ENCODE peak calls at places on chromosomes 11 and 22, in four cellular contexts. T is WTC11, D is HepG2, X is K562. E is an unnamed sample.
A peak's percentile ranks its signal among the peaks of the same experiment; 100 is the strongest.

GRCh38 chr11:72511393-72512047 is 77.2 kb upstream of the CLPB start:
- DNase-seq in T (no peak), D (no peak), X (no peak), E (no peak)

GRCh38 chr11:58801302-58801701 is 43.2 kb downstream of the GLYATL2 start:
- DNase-seq in T (no peak), D (no peak), X (no peak), E (no peak)

GRCh38 chr11:29087404-29087803 is 929.4 kb downstream of the KCNA4 start:
- DNase-seq in T (no peak), D (no peak), X (no peak), E (no peak)

GRCh38 chr22:50531546-50532352 is 1.9 kb upstream of the TYMP start:
- DNase-seq in T (peak; percentile 68), D (no peak), X (no peak), E (peak; percentile 75)

GRCh38 chr22:46604306-46604690 is 15.9 kb upstream of the GRAMD4 start:
- DNase-seq in T (no peak), D (no peak), X (peak; percentile 91), E (no peak)

GRCh38 chr11:12546660-12547059 is 127.6 kb upstream of the TEAD1 start:
- DNase-seq in T (no peak), D (no peak), X (no peak), E (no peak)

GRCh38 chr11:63560506-63561179 is 2.5 kb downstream of the PLAAT2 start:
- DNase-seq in T (no peak), D (no peak), X (no peak), E (no peak)

GRCh38 chr11:63871962-63872832 is 33.3 kb downstream of the MARK2 start:
- DNase-seq in T (peak; percentile 55), D (peak; percentile 96), X (peak; percentile 90), E (peak; percentile 86)

GRCh38 chr22:19430890-19431541 is 517 bp downstream of the HIRA start:
- DNase-seq in T (peak; percentile 42), D (peak; percentile 39), X (peak; percentile 72), E (peak; percentile 11)

GRCh38 chr11:71301046-71301857 is 48.9 kb upstream of the SHANK2 start:
- DNase-seq in T (no peak), D (no peak), X (no peak), E (no peak)

GRCh38 chr22:46758867-46759290 is 3.6 kb upstream of the TBC1D22A start:
- DNase-seq in T (peak; percentile 70), D (peak; percentile 91), X (peak; percentile 23), E (peak; percentile 72)

GRCh38 chr22:17754233-17754925 is 19.9 kb downstream of the BID start:
- DNase-seq in T (peak; percentile 59), D (no peak), X (no peak), E (no peak)

GRCh38 chr11:1120532-1121342 is 37.0 kb upstream of the MUC5AC start:
- DNase-seq in T (peak; percentile 7), D (no peak), X (no peak), E (no peak)

GRCh38 chr11:95095858-95096587 is 6.4 kb downstream of the ENDOD1 start:
- DNase-seq in T (no peak), D (no peak), X (no peak), E (no peak)

GRCh38 chr11:5004429-5005274 is 10.0 kb downstream of the OR51L1 start:
- DNase-seq in T (peak; percentile 52), D (peak; percentile 36), X (peak; percentile 31), E (peak; percentile 5)

GRCh38 chr11:10625982-10626311 is 57.5 kb upstream of the LYVE1 start:
- DNase-seq in T (no peak), D (no peak), X (no peak), E (no peak)

GRCh38 chr11:66222358-66223149 is 45.9 kb upstream of the RAB1B start:
- DNase-seq in T (peak; percentile 94), D (peak; percentile 93), X (peak; percentile 88), E (peak; percentile 95)

GRCh38 chr22:45881524-45881875 is 95.5 kb downstream of the WNT7B start:
- DNase-seq in T (peak; percentile 3), D (no peak), X (no peak), E (no peak)

GRCh38 chr11:1359556-1359955 is 30.2 kb upstream of the BRSK2 start:
- DNase-seq in T (no peak), D (no peak), X (no peak), E (no peak)

GRCh38 chr22:31272522-31273446 is 19.5 kb downstream of the PIK3IP1 start:
- DNase-seq in T (peak; percentile 67), D (peak; percentile 52), X (peak; percentile 43), E (peak; percentile 39)

GRCh38 chr11:61814242-61814957 is 2.4 kb downstream of the FADS1 start:
- DNase-seq in T (no peak), D (peak; percentile 41), X (no peak), E (peak; percentile 82)

GRCh38 chr11:130510407-130511006 is 62.1 kb downstream of the ADAMTS15 start:
- DNase-seq in T (no peak), D (no peak), X (no peak), E (no peak)

GRCh38 chr11:33399421-33399820 is 142.2 kb downstream of the HIPK3 start:
- DNase-seq in T (no peak), D (no peak), X (no peak), E (no peak)

GRCh38 chr11:75655619-75656018 is 13.2 kb downstream of the MAP6 start:
- DNase-seq in T (no peak), D (no peak), X (no peak), E (no peak)

GRCh38 chr11:13168281-13168680 is 109.3 kb upstream of the BMAL1 start:
- DNase-seq in T (no peak), D (no peak), X (no peak), E (no peak)

GRCh38 chr22:30290679-30291333 is 1.5 kb upstream of the CASTOR1 start:
- DNase-seq in T (no peak), D (peak; percentile 63), X (no peak), E (no peak)

DNA sequence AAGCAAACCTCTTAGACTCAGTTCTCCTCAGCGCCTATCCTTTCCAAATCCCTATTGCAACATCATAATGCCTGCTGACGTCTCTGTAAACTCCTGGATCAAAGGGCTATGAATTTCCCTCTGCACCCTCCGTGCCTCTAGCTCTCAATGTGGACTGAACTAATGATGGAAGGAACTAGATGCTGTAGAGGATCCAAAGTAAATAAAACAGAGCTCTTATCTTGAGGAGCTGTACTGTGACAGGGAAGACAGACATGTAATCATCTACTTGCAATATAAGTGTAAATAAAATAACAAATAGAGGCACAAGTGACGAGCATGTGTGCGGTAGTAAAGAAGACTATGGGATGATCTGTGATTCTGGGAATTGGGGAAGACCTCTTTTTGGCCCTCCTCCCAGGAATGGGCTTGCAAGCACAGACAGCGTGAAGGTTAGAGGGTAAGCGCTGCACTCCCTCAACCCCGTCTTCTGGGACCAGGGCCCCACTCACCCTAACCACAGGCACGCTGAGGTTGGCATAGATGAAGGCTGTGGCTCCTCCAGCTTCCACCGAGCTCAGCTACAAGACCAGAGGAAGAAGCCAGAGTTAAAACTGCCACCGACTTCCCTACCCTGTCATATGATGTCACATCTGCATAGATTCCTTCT is 42.2 kb downstream of the P4HA3 start:
- DNase-seq in T (no peak), D (no peak), X (no peak), E (no peak)
- TF ChIP-seq NR3C1 in T (no peak), D (no peak), X (no peak), E (no peak)

DNA sequence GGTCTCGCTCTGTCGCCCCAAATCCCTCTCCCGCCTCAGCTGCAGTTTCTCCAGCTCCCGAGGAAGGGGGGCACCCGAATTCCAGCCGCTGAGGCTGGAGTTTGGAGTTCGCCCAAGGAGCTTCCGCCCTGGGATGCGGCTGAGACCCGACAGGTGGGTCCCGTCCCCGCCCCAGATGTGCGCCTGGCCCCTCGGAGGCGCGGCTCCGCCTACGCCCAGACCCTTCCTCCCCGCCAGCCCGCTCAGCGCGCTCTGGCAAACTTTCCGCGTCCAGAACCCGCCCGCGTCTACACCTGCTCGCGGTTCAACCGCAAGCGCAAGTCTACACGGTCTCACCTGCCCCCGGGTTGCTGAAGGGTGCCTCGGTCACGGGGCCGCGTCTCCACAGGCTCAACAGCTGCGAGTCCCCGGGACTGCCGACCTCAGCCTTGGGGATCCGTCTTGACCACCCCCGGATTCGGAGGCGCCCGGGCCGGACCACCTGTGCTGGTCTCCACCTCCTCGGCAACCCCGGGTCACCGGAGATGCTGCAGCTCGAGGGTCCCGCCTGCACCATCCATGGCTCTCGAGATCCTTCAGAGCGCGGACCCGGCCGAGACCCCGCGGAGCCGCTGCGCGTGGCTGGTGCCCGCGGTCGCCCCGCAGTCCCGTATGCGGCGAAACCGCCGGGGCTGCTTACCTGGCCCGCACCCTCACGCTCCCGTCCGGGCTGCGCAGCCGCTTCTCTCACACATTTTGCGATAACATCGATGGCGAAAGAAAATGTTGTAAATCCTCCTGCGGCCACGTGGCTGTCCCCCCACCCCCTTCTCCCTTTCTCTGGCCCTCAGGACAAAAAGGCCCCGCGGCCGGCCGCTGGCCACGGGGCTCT is 63.6 kb downstream of the NFAM1 start:
- DNase-seq in T (peak; percentile 81), D (no peak), X (no peak), E (no peak)
- TF ChIP-seq NR3C1 in T (no peak), D (no peak), X (no peak), E (no peak)

GRCh38 chr22:44317163-44317455 is 4.4 kb upstream of the SHISAL1 start:
- DNase-seq in T (no peak), D (no peak), X (no peak), E (no peak)

GRCh38 chr22:44318751-44319150 is 6.0 kb upstream of the SHISAL1 start:
- DNase-seq in T (no peak), D (no peak), X (no peak), E (no peak)

GRCh38 chr22:44316393-44317162 is 3.8 kb upstream of the SHISAL1 start:
- DNase-seq in T (no peak), D (no peak), X (no peak), E (no peak)

GRCh38 chr22:44319685-44320084 is 6.9 kb upstream of the SHISAL1 start:
- DNase-seq in T (no peak), D (no peak), X (no peak), E (no peak)

GRCh38 chr22:44317886-44318637 is 5.3 kb upstream of the SHISAL1 start:
- DNase-seq in T (no peak), D (no peak), X (no peak), E (no peak)
- TF ChIP-seq NR3C1 in T (no peak), D (no peak), X (no peak), E (no peak)

GRCh38 chr11:57424802-57425564 is 1.9 kb downstream of the SLC43A3 start:
- DNase-seq in T (no peak), D (peak; percentile 20), X (peak; percentile 92), E (no peak)

GRCh38 chr11:57426439-57426753 is 525 bp downstream of the SLC43A3 start:
- DNase-seq in T (no peak), D (no peak), X (no peak), E (no peak)

GRCh38 chr11:57424137-57424801 is 2.7 kb downstream of the SLC43A3 start:
- DNase-seq in T (no peak), D (no peak), X (no peak), E (no peak)

GRCh38 chr11:57426754-57427691 is at the start of gene SLC43A3:
- DNase-seq in T (peak; percentile 73), D (peak; percentile 19), X (peak; percentile 83), E (no peak)

GRCh38 chr11:57425565-57426438 is 1.1 kb downstream of the SLC43A3 start:
- DNase-seq in T (no peak), D (no peak), X (no peak), E (no peak)
- TF ChIP-seq NR3C1 in T (no peak), D (no peak), X (no peak), E (no peak)

GRCh38 chr11:113603277-113604059 is 102.6 kb downstream of the TMPRSS5 start:
- DNase-seq in T (no peak), D (no peak), X (no peak), E (no peak)
- TF ChIP-seq NR3C1 in T (no peak), D (no peak), X (no peak), E (no peak)

GRCh38 chr11:107493117-107493516 is 35.5 kb upstream of the CWF19L2 start:
- DNase-seq in T (no peak), D (no peak), X (no peak), E (peak; percentile 31)
- TF ChIP-seq NR3C1 in T (no peak), D (no peak), X (no peak), E (no peak)

E was measured in A549.